ENCODE peak calls at places on chromosome 12, in four cellular contexts. Q is fibroblast of lung; U is cardiac muscle cell; A is CD8-positive, alpha-beta T cell. N is an unnamed sample. For H3K4me1, the result is how much of the 10 kb centered on the place peaks cover.

GRCh38 chr12:86496595-86496994 is 240.4 kb upstream of the MGAT4C start:
- DNase-seq in Q (no peak), U (no peak), A (no peak), N (no peak)

GRCh38 chr12:40312982-40313576 is 88.3 kb downstream of the LRRK2 start:
- DNase-seq in Q (peak), A (no peak), U (peak), N (no peak)

GRCh38 chr12:67320614-67321305 is 51.6 kb downstream of the CAND1 start:
- DNase-seq in Q (no peak), A (no peak), U (no peak), N (no peak)

GRCh38 chr12:114662512-114663177 is 21.3 kb downstream of the TBX3 start:
- DNase-seq in A (peak), U (peak), Q (peak), N (peak)

GRCh38 chr12:120118710-120119097 is 2.2 kb upstream of the RAB35 start:
- DNase-seq in Q (no peak), U (no peak), A (no peak), N (no peak)

GRCh38 chr12:81077329-81077685 is 572 bp upstream of the ACSS3 start:
- DNase-seq in U (peak), Q (peak), A (no peak), N (no peak)

GRCh38 chr12:113140706-113141105 is 5.1 kb upstream of the RASAL1 start:
- DNase-seq in U (no peak), A (no peak), Q (no peak), N (peak)

GRCh38 chr12:27453462-27453861 is 6.9 kb downstream of the SMCO2 start:
- DNase-seq in A (no peak), U (peak), Q (peak), N (no peak)

GRCh38 chr12:67818379-67819001 is 169.9 kb downstream of the DYRK2 start:
- DNase-seq in U (no peak), Q (no peak), A (no peak), N (no peak)

GRCh38 chr12:21337959-21338704 is 3.4 kb upstream of the SLCO1A2 start:
- DNase-seq in A (no peak), U (no peak), Q (no peak), N (no peak)

GRCh38 chr12:55720894-55721444 is 776 bp downstream of the RDH5 start:
- DNase-seq in U (peak), Q (peak), A (no peak), N (peak)

GRCh38 chr12:31574803-31575573 is 15.9 kb downstream of the DENND5B start:
- DNase-seq in U (peak), Q (peak), A (no peak), N (no peak)

GRCh38 chr12:62347922-62348650 is 87.9 kb downstream of the USP15 start:
- DNase-seq in Q (peak), U (no peak), A (no peak), N (no peak)

GRCh38 chr12:24993756-24994155 is 44.9 kb upstream of the BCAT1 start:
- DNase-seq in Q (no peak), U (no peak), A (no peak), N (no peak)
- H3K4me1 ChIP-seq in Q (under half), U (under half), A (under half), N (under half)

DNA sequence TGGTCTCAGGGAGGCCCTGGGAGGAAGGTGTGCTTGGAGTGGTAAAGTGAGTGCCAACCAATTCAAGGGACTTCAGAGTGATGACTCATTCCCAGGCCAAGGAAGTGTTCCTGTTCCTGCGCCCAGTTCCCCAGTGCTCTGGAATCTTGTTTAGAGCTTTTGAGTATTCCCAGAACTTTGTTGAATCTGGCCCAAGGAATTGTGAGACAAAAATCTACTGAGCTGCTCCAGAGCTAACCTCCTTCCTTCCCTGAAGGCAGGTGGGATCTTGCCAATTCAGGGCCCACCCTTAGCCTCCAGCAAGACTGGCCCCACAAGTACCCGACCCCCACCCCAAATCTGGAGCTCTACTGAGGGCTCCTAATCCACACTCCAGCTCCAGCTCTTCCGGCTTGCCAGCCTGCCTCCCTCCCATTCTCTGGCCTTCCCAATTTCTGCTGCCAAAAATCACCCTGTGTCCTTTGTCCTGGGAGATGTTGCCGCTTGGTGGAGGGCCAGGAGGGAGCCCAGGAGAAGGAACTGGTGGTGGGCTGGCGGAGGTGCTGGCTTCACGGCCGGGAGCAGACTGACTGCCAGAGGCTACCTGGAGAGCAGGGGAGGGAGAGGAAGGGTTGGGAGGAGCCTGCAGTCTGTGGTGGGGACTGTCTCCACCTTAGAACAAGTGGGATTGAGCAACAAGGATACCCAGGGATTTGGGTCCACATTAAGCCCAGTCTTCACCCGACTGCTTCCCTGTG is 2.0 kb upstream of the ATN1 start:
- DNase-seq in U (peak), Q (peak), A (no peak), N (peak)
- TF ChIP-seq CTCF in U (no peak), Q (no peak), A (no peak), N (no peak)

DNA sequence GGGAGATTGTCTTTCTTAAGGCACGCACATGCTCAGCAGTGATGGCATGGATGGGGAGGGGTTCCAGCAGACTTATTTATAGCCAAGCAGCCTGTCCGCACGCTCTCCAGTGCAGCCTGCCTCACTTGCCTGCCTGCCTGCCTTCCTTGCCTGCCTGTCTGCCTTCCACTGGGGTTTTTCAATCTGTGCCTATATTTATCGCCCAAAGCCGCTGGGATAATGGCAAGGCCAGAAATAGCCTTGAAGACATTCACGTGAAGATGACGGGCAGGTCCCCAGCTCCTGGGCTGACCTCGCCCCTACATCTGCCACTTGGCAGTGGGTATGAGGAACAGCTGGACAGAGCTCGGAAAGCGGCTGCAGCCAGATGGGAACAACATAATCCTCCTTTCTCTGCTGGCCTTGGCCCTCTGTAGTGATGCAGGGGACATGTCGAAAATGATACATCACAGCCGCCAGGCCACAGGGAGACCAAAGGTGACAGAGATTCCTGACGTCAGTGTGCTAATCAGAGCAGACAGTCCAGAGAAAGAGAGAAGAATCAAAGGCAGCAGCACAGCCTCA is 53.3 kb downstream of the PITPNM2 start:
- DNase-seq in Q (peak), A (no peak), U (no peak), N (no peak)
- H3K4me1 ChIP-seq in Q (under half), A (under half), U (half or more), N (half or more)

GRCh38 chr12:18552829-18553228 is 185.0 kb downstream of the PLCZ1 start:
- DNase-seq in A (no peak), U (no peak), Q (no peak), N (no peak)
- TF ChIP-seq CTCF in A (no peak), U (no peak), Q (no peak), N (no peak)

GRCh38 chr12:47190271-47190750 is 110.6 kb upstream of the AMIGO2 start:
- DNase-seq in Q (no peak), A (no peak), U (peak), N (no peak)
- H3K4me1 ChIP-seq in Q (under half), A (half or more), U (under half), N (under half)

GRCh38 chr12:1630081-1630826 is 1.2 kb downstream of the WNT5B start:
- DNase-seq in U (peak), A (no peak), Q (peak), N (peak)
- TF ChIP-seq CTCF in U (peak), A (peak), Q (peak), N (peak)

DNA sequence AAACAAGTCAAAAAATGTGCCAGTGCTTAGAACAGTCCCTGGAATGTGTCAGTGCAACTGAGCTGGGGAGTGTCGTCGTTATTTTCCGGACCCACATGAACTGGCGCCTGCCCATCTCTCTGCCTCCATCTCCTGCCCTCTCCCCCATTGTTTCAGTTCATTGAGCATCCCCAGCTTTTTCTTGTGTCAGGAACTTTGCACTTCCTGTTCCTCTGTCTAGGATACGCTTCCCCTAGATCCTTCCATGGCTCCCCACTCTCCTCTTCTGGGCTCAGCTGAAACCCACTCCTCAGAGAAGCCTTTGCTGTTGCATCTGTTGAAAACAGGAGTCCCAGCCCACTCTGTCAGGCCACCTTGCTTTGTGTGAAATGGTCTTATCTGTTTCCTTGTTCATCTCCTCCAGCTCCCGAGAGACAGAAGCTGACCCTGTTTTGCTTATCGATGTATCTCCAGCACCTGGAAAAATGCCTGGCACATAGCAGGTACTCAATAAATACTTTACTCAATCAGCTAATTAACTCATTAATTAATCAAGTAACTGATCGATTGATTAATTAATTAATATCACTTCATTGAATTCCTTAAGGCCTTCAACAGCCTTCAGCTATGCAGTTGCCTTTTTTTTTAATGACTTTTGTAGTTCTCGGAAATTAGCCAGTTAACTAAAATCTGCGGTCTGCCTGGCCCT is 2.7 kb upstream of the SCARB1 start:
- DNase-seq in U (no peak), A (no peak), Q (no peak), N (no peak)
- H3K4me1 ChIP-seq in U (under half), A (under half), Q (under half), N (under half)

N was measured in lower lobe of right lung.